ENCODE peak calls at places on chromosomes 1 and 21, in five cellular contexts. I is HepG2, Q is GM12891, U is GM12878, A is H1. O is an unnamed sample.

GRCh38 chr1:16204634-16205332 is 7.7 kb downstream of the ARHGEF19 start:
- DNase-seq in I (peak), Q (no peak), A (no peak), U (no peak), O (no peak)

GRCh38 chr1:65247419-65248359 is 61.7 kb upstream of the DNAJC6 start:
- DNase-seq in Q (no peak), U (no peak), I (no peak), A (no peak), O (no peak)

GRCh38 chr1:44842763-44843655 is at the start of gene PTCH2:
- DNase-seq in Q (peak), U (no peak), I (peak), A (peak), O (peak)

GRCh38 chr1:214514032-214514818 is 37.2 kb downstream of the PTPN14 start:
- DNase-seq in A (no peak), I (no peak), Q (no peak), U (no peak), O (no peak)

GRCh38 chr21:45364464-45365185 is 40.3 kb upstream of the COL18A1 start:
- DNase-seq in I (no peak), U (no peak), A (no peak), Q (no peak), O (no peak)

GRCh38 chr1:55275151-55275748 is 60.1 kb upstream of the USP24 start:
- DNase-seq in Q (no peak), U (no peak), A (no peak), I (no peak), O (no peak)

GRCh38 chr1:24912359-24913273 is 17.5 kb downstream of the RUNX3 start:
- DNase-seq in U (no peak), Q (no peak), I (no peak), A (no peak), O (no peak)

GRCh38 chr1:220825819-220826551 is 39.3 kb downstream of the MTARC1 start:
- DNase-seq in U (no peak), A (no peak), I (no peak), Q (no peak), O (no peak)

GRCh38 chr1:246012271-246012854 is 494.7 kb downstream of the SMYD3 start:
- DNase-seq in A (no peak), I (peak), Q (peak), U (no peak), O (no peak)

GRCh38 chr1:95096218-95096841 is 20.8 kb upstream of the TLCD4 start:
- DNase-seq in I (no peak), U (no peak), Q (no peak), A (no peak), O (no peak)

GRCh38 chr1:54853096-54853792 is 33.8 kb downstream of the DHCR24 start:
- DNase-seq in I (no peak), U (no peak), A (no peak), Q (no peak), O (no peak)

GRCh38 chr1:195188821-195189220 is 1419.4 kb downstream of the KCNT2 start:
- DNase-seq in U (no peak), I (no peak), A (no peak), Q (no peak), O (no peak)

GRCh38 chr1:1785666-1786065 is 7.4 kb upstream of the NADK start:
- DNase-seq in I (no peak), A (no peak), U (no peak), Q (no peak), O (no peak)

GRCh38 chr1:218521414-218522169 is 176.5 kb downstream of the TGFB2 start:
- DNase-seq in A (peak), Q (peak), I (peak), U (no peak), O (no peak)

GRCh38 chr1:48644950-48645605 is 131.6 kb downstream of the BEND5 start:
- DNase-seq in I (no peak), U (no peak), Q (no peak), A (no peak), O (no peak)

GRCh38 chr1:22380024-22380785 is 71.4 kb upstream of the ZBTB40 start:
- DNase-seq in U (no peak), A (peak), Q (no peak), I (no peak), O (no peak)

GRCh38 chr1:161958425-161958824 is 65.2 kb downstream of the OLFML2B start:
- DNase-seq in U (no peak), A (no peak), I (no peak), Q (no peak), O (no peak)

GRCh38 chr1:119637719-119638118 is 10.3 kb downstream of the ZNF697 start:
- DNase-seq in I (no peak), A (no peak), Q (no peak), U (no peak), O (no peak)

GRCh38 chr1:165536016-165536415 is 7.8 kb upstream of the LRRC52 start:
- DNase-seq in Q (no peak), U (no peak), I (no peak), A (no peak), O (no peak)

GRCh38 chr1:194279975-194280374 is 1093.6 kb upstream of the B3GALT2 start:
- DNase-seq in Q (no peak), U (no peak), I (no peak), A (no peak), O (no peak)

DNA sequence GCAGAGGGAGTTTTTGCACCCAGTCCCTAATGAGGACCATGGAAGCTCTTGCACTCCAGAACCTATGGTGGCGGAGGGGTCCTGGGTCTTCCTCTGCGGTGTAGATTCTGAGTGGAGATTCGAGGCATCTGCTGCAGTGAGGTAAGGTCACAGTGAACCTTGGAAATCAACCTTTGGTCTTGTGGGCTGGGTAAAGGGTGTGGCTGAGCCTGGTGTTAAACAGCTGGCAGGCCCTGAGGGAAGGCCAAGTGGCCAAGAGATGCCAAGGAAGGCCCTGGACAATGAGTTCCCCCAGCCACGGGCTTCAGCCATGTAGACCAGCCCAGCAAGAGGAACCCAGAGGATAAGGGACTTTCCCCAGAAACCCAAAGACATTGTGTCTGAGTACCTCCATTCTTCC is 137.2 kb upstream of the ETS2 start:
- DNase-seq in A (no peak), Q (no peak), U (no peak), I (no peak), O (no peak)
- TF ChIP-seq TAF1 in A (no peak), Q (no peak), U (no peak), I (no peak), O (no peak)

GRCh38 chr1:26281091-26281958 is 1.4 kb downstream of the SH3BGRL3 start:
- DNase-seq in Q (no peak), U (no peak), I (no peak), A (no peak), O (no peak)
- TF ChIP-seq POLR2A in Q (no peak), U (peak), I (no peak), A (no peak), O (peak)

GRCh38 chr21:39030127-39030884 is 152.9 kb downstream of the PSMG1 start:
- DNase-seq in I (no peak), U (no peak), Q (no peak), A (peak), O (no peak)
- TF ChIP-seq POLR2AphosphoS5 in I (no peak), U (no peak), Q (no peak), A (peak), O (no peak)

DNA sequence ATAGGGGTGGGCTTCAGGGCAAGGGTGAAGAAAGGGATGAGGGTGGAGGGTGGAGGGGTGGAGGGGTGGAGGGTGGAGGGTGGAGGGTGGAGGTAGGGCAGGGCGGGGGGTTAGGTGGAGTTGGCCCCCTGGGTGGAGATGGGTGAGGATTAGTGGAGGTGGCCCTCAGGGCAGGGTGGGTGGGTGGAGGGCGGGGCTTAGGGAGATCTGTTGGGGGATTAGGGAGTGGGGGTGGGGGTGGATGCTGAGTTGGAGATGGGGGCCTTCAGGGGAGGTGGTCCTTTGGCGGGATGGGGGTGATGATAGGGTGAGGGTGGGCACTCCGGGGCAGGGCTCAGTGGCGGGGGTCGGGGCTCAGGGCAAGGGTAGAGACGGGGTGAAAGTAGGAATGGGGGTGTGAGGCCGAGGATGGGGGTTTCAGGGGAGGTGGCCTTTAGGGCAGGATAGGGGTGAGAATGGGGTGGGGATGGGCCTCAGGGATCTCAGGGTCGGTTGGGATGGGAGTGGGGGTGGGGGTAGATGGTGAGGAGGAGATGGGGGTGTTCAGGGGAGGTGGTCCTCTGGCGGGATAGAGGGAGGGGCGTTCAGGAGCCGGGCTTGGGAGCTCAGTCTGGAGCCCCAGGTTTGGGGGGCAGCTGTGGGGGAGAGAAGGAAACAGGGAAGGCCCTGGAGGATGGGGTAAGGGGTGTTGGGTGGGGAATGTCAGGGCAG is 796 bp upstream of the DNMT3L start:
- DNase-seq in A (no peak), Q (no peak), I (no peak), U (no peak), O (no peak)
- TF ChIP-seq TAF1 in A (no peak), Q (no peak), I (no peak), U (no peak), O (no peak)

GRCh38 chr1:43270421-43271095 is 775 bp downstream of the TMEM125 start:
- DNase-seq in Q (no peak), U (no peak), I (no peak), A (peak), O (no peak)
- TF ChIP-seq POLR2A in Q (no peak), U (no peak), I (no peak), A (peak), O (no peak)

DNA sequence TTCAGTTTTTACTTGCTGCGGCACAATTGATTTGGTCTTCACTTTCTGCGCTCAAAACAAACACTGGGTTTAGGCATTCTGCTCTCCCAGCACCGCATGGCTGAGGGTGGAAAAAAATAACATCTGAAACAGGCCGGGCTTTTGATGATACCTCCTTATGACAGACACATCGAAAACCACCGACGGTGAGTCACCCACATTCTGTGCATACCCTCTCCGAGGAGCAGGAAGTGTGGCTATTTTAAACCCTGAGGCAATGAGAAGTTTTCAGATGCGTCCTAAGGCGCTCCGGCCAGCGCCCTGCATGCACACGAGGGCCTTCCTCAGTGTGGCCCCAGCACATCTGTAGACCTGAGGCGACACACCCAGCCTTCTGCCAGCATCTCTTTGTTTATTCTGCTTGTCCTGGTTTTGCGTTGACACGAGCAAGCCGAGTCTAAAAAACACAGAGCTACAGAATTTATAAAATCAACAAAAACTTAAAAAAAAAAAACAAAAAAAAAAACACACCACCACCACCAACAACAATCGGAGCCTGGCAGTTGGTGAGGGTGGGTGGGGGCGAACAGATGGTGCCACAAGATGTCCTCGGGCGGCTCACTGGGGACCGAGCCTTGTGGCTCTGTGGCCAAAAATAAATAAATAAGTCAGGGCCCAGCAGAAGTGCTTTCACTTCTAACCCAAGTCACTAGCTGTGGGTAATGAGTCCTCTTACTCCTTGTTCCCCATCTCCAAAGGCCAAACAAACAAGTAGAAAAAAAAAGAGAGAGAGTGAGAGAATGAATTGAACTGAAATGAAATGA is 162.6 kb upstream of the IRF2BP2 start:
- DNase-seq in U (peak), A (peak), Q (peak), I (peak), O (peak)
- TF ChIP-seq POLR2AphosphoS5 in U (peak), A (no peak), Q (peak), I (no peak), O (peak)

GRCh38 chr1:6262570-6263420 is 1.9 kb upstream of the GPR153 start:
- DNase-seq in A (no peak), I (no peak), Q (no peak), U (no peak), O (no peak)

GRCh38 chr1:6259491-6260362 is 1.2 kb downstream of the GPR153 start:
- DNase-seq in A (no peak), U (no peak), I (peak), Q (peak), O (peak)

GRCh38 chr1:6260433-6260934 is 414 bp downstream of the GPR153 start:
- DNase-seq in A (no peak), I (no peak), U (no peak), Q (no peak), O (peak)

GRCh38 chr1:6261615-6261995 is 707 bp upstream of the GPR153 start:
- DNase-seq in I (no peak), A (no peak), Q (no peak), U (no peak), O (no peak)

DNA sequence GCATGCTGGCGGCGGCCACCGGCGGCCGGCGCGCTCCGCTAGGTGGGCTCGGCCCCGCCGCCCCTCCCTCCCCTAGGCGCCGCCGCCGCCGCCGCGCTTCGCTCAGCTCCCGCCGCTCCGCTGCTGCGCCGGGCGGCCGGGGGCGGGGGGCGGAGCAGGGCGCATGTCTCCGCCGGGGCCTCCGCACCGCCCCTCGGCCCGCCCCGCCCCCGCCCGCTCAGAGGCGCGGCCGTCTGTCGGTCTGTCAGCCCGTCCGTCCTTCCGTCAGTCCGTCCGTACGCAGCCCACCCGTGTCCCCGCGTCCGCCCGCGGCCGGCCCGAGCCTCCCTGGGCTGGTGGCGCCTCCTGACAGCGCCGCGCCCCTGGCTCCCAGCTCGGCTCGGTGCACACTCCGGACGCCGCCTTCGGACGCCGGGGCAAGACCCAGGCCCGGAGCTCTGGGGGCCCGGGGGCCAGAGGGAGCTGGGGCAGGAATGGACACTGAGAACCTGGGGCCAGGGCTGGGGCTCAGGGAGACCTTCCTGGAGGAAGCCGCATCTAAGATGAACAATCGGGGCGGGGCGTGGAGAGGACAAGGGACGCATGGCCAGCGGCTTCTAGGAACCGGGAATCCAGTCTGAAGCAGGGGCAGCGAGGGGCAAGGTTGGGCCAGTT is at the start of gene GPR153:
- DNase-seq in I (no peak), A (no peak), U (no peak), Q (peak), O (peak)
- TF ChIP-seq TAF1 in I (no peak), A (no peak), U (no peak), Q (no peak), O (no peak)